ENCODE peak calls at places on chromosomes 12 and 14, in nine cellular contexts. P is mucosa of gallbladder; W is stimulated activated CD8-positive, alpha-beta memory T cell treated with anti-CD3 and anti-CD28 coated beads, Interleukin-4, amount 100 ng/mL, for 48 hours; E is Daoy; C is activated CD4-positive, alpha-beta T cell treated with anti-CD3 and anti-CD28 coated beads, Interleukin-2, amount 50 U/mL, for 1 hour; I is stimulated activated CD4-positive, alpha-beta T cell treated with anti-CD3 and anti-CD28 coated beads, Interleukin-1b, Interleukin-23, amount 100 ng/mL, for 1 hour; D is activated T-cell treated with anti-CD3 and anti-CD28 coated beads, Interleukin-2, amount 50 U/mL, for 72 hours; X is right lobe of liver; U is gastrocnemius medialis. A is an unnamed sample.
A peak's percentile ranks its signal among the peaks of the same experiment; 100 is the strongest.

GRCh38 chr14:37480446-37481290 is 114.4 kb downstream of the FOXA1 start:
- DNase-seq in P (no peak), D (no peak), U (no peak), W (no peak), C (no peak), I (no peak), X (peak; percentile 57), E (no peak), A (no peak)

GRCh38 chr12:132955933-132956725 is at the start of gene ZNF605:
- DNase-seq in P (peak; percentile 88), I (peak; percentile 70), C (peak; percentile 80), D (peak; percentile 89), U (peak; percentile 70), X (peak; percentile 93), E (peak; percentile 90), W (peak; percentile 90), A (peak; percentile 97)

GRCh38 chr14:102238766-102239165 is 66.2 kb downstream of the MOK start:
- DNase-seq in W (no peak), D (no peak), E (no peak), P (no peak), U (no peak), I (no peak), C (no peak), X (no peak), A (no peak)

GRCh38 chr14:58607571-58608317 is 30.0 kb upstream of the DACT1 start:
- DNase-seq in W (no peak), X (no peak), P (no peak), I (no peak), E (peak; percentile 20), D (no peak), U (no peak), C (no peak), A (no peak)

GRCh38 chr12:107984973-107985372 is 144.1 kb upstream of the WSCD2 start:
- DNase-seq in U (no peak), X (no peak), P (no peak), W (no peak), I (no peak), D (no peak), C (no peak), E (no peak), A (no peak)

GRCh38 chr12:63955831-63956685 is 111.6 kb downstream of the SRGAP1 start:
- DNase-seq in U (peak; percentile 45), P (peak; percentile 58), W (no peak), I (no peak), X (peak; percentile 56), D (no peak), E (no peak), C (no peak), A (no peak)

GRCh38 chr14:97978336-97978735 is 1181.2 kb downstream of the VRK1 start:
- DNase-seq in D (peak; percentile 84), P (peak; percentile 86), C (peak; percentile 77), I (peak; percentile 54), U (peak; percentile 9), X (peak; percentile 52), W (peak; percentile 85), E (peak; percentile 87), A (peak; percentile 92)

GRCh38 chr12:122858171-122858570 is 22.9 kb downstream of the HIP1R start:
- DNase-seq in D (no peak), X (no peak), E (no peak), P (no peak), W (no peak), U (no peak), C (no peak), I (no peak), A (peak; percentile 45)

GRCh38 chr12:127145929-127146789 is 1120.8 kb upstream of the TMEM132C start:
- DNase-seq in W (peak; percentile 82), E (peak; percentile 91), X (peak; percentile 57), C (peak; percentile 62), I (peak; percentile 53), D (peak; percentile 81), U (peak; percentile 8), P (peak; percentile 70), A (peak; percentile 89)

GRCh38 chr12:17661250-17661649 is 428.7 kb downstream of the RERGL start:
- DNase-seq in W (no peak), E (no peak), X (no peak), I (no peak), D (no peak), U (no peak), P (no peak), C (no peak), A (no peak)

GRCh38 chr14:55430024-55430690 is 10.3 kb downstream of the TBPL2 start:
- DNase-seq in C (peak; percentile 23), U (peak; percentile 20), D (peak; percentile 39), P (peak; percentile 42), X (no peak), W (no peak), E (peak; percentile 65), I (no peak), A (no peak)

GRCh38 chr14:76259029-76259735 is 107.5 kb downstream of the GPATCH2L start:
- DNase-seq in E (no peak), D (no peak), I (no peak), W (no peak), U (no peak), C (no peak), X (no peak), P (no peak), A (no peak)

GRCh38 chr12:132084681-132085635 is 59.2 kb downstream of the DDX51 start:
- DNase-seq in I (no peak), U (peak; percentile 53), E (peak; percentile 57), C (peak; percentile 24), W (peak; percentile 76), P (peak; percentile 30), D (peak; percentile 73), X (peak; percentile 93), A (peak; percentile 94)

GRCh38 chr12:27284021-27284420 is 39.9 kb downstream of the STK38L start:
- DNase-seq in W (no peak), P (no peak), C (no peak), I (no peak), X (no peak), E (no peak), D (no peak), U (no peak), A (no peak)

GRCh38 chr14:96629558-96630222 is 127.5 kb downstream of the PAPOLA start:
- DNase-seq in I (no peak), X (peak; percentile 19), W (no peak), C (no peak), D (no peak), P (no peak), E (no peak), U (no peak), A (peak; percentile 21)

GRCh38 chr12:105018761-105019160 is 32.6 kb downstream of the NOPCHAP1 start:
- DNase-seq in U (no peak), D (no peak), P (no peak), W (no peak), C (no peak), E (no peak), I (no peak), X (no peak), A (no peak)

GRCh38 chr12:123121670-123122069 is 29.2 kb downstream of the PITPNM2 start:
- DNase-seq in P (no peak), I (no peak), W (no peak), X (no peak), E (no peak), U (no peak), C (no peak), D (no peak), A (no peak)

GRCh38 chr14:23512156-23512555 is 39.4 kb downstream of the ZFHX2 start:
- DNase-seq in U (no peak), I (no peak), D (peak; percentile 8), W (no peak), C (peak; percentile 4), P (no peak), E (no peak), X (no peak), A (no peak)

GRCh38 chr14:39023939-39024871 is 78.8 kb downstream of the SEC23A start:
- DNase-seq in P (no peak), E (no peak), C (no peak), W (no peak), X (no peak), D (no peak), I (no peak), U (no peak), A (no peak)

GRCh38 chr12:58206876-58207275 is 265.5 kb downstream of the ATP23 start:
- DNase-seq in X (no peak), U (no peak), P (no peak), W (no peak), D (no peak), C (no peak), E (no peak), I (no peak), A (no peak)

GRCh38 chr14:65336191-65336591 is 76.3 kb upstream of the FUT8 start:
- DNase-seq in W (peak; percentile 71), P (no peak), X (no peak), U (no peak), E (no peak), I (peak; percentile 4), D (peak; percentile 65), C (no peak), A (no peak)

A was measured in aorta.